ENCODE peak calls at places on chromosomes 6 and 20, in five cellular contexts. L is psoas muscle; S is ovary; U is CD8-positive, alpha-beta T cell; Z is GM23338. T is an unnamed sample.

GRCh38 chr6:45420909-45421699 is 43.4 kb upstream of the SUPT3H start:
- DNase-seq in L (no peak), S (no peak), U (no peak), Z (peak; percentile 47), T (no peak)

GRCh38 chr6:143270026-143270425 is 180.5 kb downstream of the ADAT2 start:
- DNase-seq in L (no peak), S (no peak), U (no peak), Z (no peak), T (no peak)

GRCh38 chr6:88360203-88360797 is 194.2 kb upstream of the CNR1 start:
- DNase-seq in L (no peak), S (no peak), U (no peak), Z (no peak), T (no peak)

GRCh38 chr20:53914861-53915458 is 155.4 kb downstream of the BCAS1 start:
- DNase-seq in L (no peak), S (no peak), U (no peak), Z (peak; percentile 66), T (no peak)

GRCh38 chr6:116783852-116784251 is 18.3 kb upstream of the FAM162B start:
- DNase-seq in L (no peak), S (no peak), U (no peak), Z (no peak), T (no peak)

GRCh38 chr6:156396068-156396771 is 381.0 kb upstream of the ARID1B start:
- DNase-seq in L (no peak), S (no peak), U (peak; percentile 56), Z (peak; percentile 21), T (no peak)

GRCh38 chr20:9241232-9241692 is 172.4 kb downstream of the PLCB4 start:
- DNase-seq in L (no peak), S (no peak), U (no peak), Z (no peak), T (no peak)

GRCh38 chr6:109987196-109987595 is 9.1 kb downstream of the GPR6 start:
- DNase-seq in L (no peak), S (no peak), U (no peak), Z (no peak), T (no peak)

GRCh38 chr6:63660737-63661136 is 25.1 kb downstream of the PHF3 start:
- DNase-seq in L (no peak), S (no peak), U (no peak), Z (no peak), T (no peak)

GRCh38 chr20:38790210-38791053 is 15.1 kb upstream of the PPP1R16B start:
- DNase-seq in L (no peak), S (no peak), U (peak; percentile 59), Z (peak; percentile 92), T (no peak)

GRCh38 chr6:67361264-67361663 is 1273.8 kb upstream of the ADGRB3 start:
- DNase-seq in L (no peak), S (no peak), U (no peak), Z (no peak), T (no peak)

GRCh38 chr20:56798634-56799033 is 169.5 kb downstream of the TFAP2C start:
- DNase-seq in L (no peak), S (no peak), U (no peak), Z (no peak), T (no peak)

GRCh38 chr6:140586426-140587061 is 1212.1 kb upstream of the CITED2 start:
- DNase-seq in L (no peak), S (no peak), U (no peak), Z (no peak), T (no peak)

GRCh38 chr20:35739294-35740163 is 2.5 kb downstream of the RBM39 start:
- DNase-seq in L (no peak), S (no peak), U (no peak), Z (peak; percentile 28), T (no peak)
- TF ChIP-seq CTCF in L (peak; percentile 17), S (no peak), U (peak; percentile 63), Z (no peak), T (peak; percentile 35)

GRCh38 chr6:106163446-106163965 is 77.4 kb downstream of the PRDM1 start:
- DNase-seq in L (peak; percentile 23), S (no peak), U (peak; percentile 56), Z (peak; percentile 50), T (no peak)
- TF ChIP-seq CTCF in L (no peak), S (no peak), U (no peak), Z (no peak), T (no peak)

GRCh38 chr6:13346245-13346644 is 17.9 kb upstream of the TBC1D7 start:
- DNase-seq in L (no peak), S (no peak), U (no peak), Z (no peak), T (no peak)
- TF ChIP-seq CTCF in L (no peak), S (no peak), U (no peak), Z (no peak), T (no peak)

DNA sequence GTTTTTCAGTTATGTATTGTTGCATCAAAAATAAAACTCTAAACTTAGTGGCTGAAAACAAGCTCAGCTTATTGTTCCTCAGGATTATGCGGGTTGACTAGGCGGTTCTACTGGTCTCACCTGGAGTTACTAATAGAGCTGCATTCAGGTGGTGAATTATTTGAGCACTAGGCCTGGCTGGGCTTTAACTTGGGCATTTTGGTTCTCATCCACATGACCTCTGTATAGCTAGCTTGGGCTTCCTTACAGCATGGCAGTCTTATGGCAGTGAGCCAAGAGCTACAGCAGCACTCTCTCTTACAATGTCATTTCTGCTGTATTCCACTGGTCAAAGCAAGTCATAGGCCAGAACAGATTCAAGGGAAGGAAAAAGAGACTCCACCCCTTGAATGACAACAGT is 1.6 kb downstream of the PGBD1 start:
- DNase-seq in L (no peak), S (no peak), U (no peak), Z (no peak), T (no peak)
- TF ChIP-seq CTCF in L (no peak), S (no peak), U (no peak), Z (no peak), T (no peak)

GRCh38 chr6:155265843-155266535 is 2.2 kb downstream of the CLDN20 start:
- DNase-seq in L (no peak), S (no peak), U (no peak), Z (peak; percentile 65), T (no peak)
- TF ChIP-seq CTCF in L (no peak), S (no peak), U (no peak), Z (peak; percentile 52), T (no peak)

GRCh38 chr6:108446629-108447150 is 114.0 kb upstream of the FOXO3 start:
- DNase-seq in L (no peak), S (no peak), U (no peak), Z (peak; percentile 12), T (no peak)
- TF ChIP-seq CTCF in L (no peak), S (no peak), U (no peak), Z (no peak), T (no peak)

GRCh38 chr6:162177733-162178132 is 549.8 kb downstream of the PRKN start:
- DNase-seq in L (no peak), S (no peak), U (no peak), Z (peak; percentile 51), T (no peak)
- TF ChIP-seq CTCF in L (peak; percentile 25), S (peak; percentile 9), U (no peak), Z (peak; percentile 25), T (no peak)

DNA sequence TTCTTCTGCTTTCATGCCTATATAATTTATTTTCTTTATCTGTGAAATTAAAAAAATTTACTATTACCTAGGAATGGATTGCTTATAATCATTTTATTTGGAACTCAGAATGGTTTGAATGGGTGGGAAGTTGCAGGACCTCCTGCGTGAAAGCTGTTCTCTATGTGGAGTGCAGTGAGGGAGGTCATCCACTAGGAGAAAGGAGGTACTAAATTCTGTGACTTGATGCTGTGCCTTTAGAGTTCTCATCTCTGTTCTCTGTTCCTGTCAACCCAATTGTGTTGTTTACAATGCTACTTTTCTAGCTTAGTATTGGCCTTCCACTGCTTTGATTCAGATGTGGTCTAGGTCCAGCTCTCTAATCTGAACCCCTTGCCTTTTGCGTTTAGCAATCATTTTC is 65.0 kb upstream of the HIVEP1 start:
- DNase-seq in L (no peak), S (no peak), U (no peak), Z (peak; percentile 62), T (no peak)
- TF ChIP-seq CTCF in L (no peak), S (no peak), U (peak; percentile 40), Z (peak; percentile 43), T (peak; percentile 28)

GRCh38 chr6:105137388-105137787 is 42.4 kb downstream of the POPDC3 start:
- DNase-seq in L (peak; percentile 25), S (peak; percentile 16), U (no peak), Z (peak; percentile 24), T (no peak)

GRCh38 chr6:105135907-105136432 is 43.8 kb downstream of the POPDC3 start:
- DNase-seq in L (peak; percentile 21), S (no peak), U (no peak), Z (peak; percentile 36), T (no peak)

GRCh38 chr6:105138141-105138540 is 41.7 kb downstream of the POPDC3 start:
- DNase-seq in L (no peak), S (no peak), U (no peak), Z (no peak), T (no peak)

GRCh38 chr6:105136433-105137350 is 43.1 kb downstream of the POPDC3 start:
- DNase-seq in L (peak; percentile 75), S (peak; percentile 44), U (no peak), Z (peak; percentile 81), T (peak; percentile 48)

DNA sequence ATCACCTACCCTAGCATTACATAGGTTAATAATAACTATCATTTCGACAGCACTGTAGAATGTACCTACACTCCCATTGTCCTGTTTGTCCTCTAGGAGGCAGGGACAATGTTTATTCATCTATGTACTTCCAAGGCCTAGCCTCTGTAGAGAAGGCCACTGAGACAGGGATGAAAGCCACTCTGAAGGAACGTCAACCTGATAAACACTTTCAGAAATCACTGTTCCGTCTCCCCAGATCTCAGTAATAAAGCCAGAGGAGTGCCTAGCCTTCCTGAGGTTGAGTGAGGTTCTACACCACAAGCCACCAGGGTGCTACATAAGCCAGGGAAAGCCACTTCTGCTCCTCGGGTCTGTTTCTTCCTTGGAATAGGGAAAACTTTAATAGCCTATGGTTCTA is 44.8 kb downstream of the POPDC3 start:
- DNase-seq in L (no peak), S (no peak), U (no peak), Z (peak; percentile 36), T (no peak)
- TF ChIP-seq CTCF in L (peak; percentile 29), S (no peak), U (no peak), Z (no peak), T (peak; percentile 27)

GRCh38 chr6:112010328-112010727 is 43.6 kb upstream of the CCN6 start:
- DNase-seq in L (no peak), S (no peak), U (peak; percentile 63), Z (no peak), T (no peak)
- TF ChIP-seq CTCF in L (no peak), S (no peak), U (no peak), Z (no peak), T (no peak)

T was measured in progenitor cell of endocrine pancreas.